ENCODE peak calls at places on chromosome 11, in four cellular contexts. A is GM12878; G is CD8-positive, alpha-beta T cell; P is sigmoid colon. S is an unnamed sample. For H3K27me3, the result is how much of the 10 kb centered on the place peaks cover.

GRCh38 chr11:34654491-34655334 is 33.8 kb downstream of the EHF start:
- DNase-seq in A (no peak), G (no peak), P (no peak), S (no peak)

GRCh38 chr11:69157156-69157821 is 1.6 kb downstream of the SMIM38 start:
- DNase-seq in A (no peak), G (no peak), P (peak), S (no peak)

GRCh38 chr11:111231836-111232235 is 13.7 kb upstream of the POU2AF2 start:
- DNase-seq in A (no peak), G (no peak), P (no peak), S (no peak)

GRCh38 chr11:132056689-132057088 is 686.3 kb downstream of the NTM start:
- DNase-seq in A (no peak), G (no peak), P (no peak), S (no peak)

GRCh38 chr11:29002816-29003215 is 894.6 kb downstream of the METTL15 start:
- DNase-seq in A (no peak), G (no peak), P (no peak), S (no peak)

GRCh38 chr11:126354631-126355323 is 709 bp upstream of the ST3GAL4 start:
- DNase-seq in A (no peak), G (no peak), P (peak), S (no peak)

GRCh38 chr11:102464037-102464436 is 11.5 kb upstream of the TMEM123 start:
- DNase-seq in A (no peak), G (no peak), P (no peak), S (no peak)

GRCh38 chr11:34466802-34467488 is 28.2 kb downstream of the CAT start:
- DNase-seq in A (no peak), G (no peak), P (no peak), S (no peak)

GRCh38 chr11:115324569-115325432 is 179.4 kb downstream of the CADM1 start:
- DNase-seq in A (peak), G (no peak), P (no peak), S (no peak)

GRCh38 chr11:96015911-96016565 is 92.1 kb upstream of the MTMR2 start:
- DNase-seq in A (no peak), G (peak), P (no peak), S (no peak)

GRCh38 chr11:75655619-75656018 is 13.2 kb downstream of the MAP6 start:
- DNase-seq in A (no peak), G (no peak), P (no peak), S (no peak)

GRCh38 chr11:1442163-1442562 is 44.4 kb downstream of the MOB2 start:
- DNase-seq in A (no peak), G (no peak), P (no peak), S (no peak)

GRCh38 chr11:22359295-22359694 is 21.1 kb downstream of the SLC17A6 start:
- DNase-seq in A (no peak), G (no peak), P (no peak), S (no peak)

GRCh38 chr11:2521681-2522630 is 77.1 kb downstream of the KCNQ1 start:
- DNase-seq in A (no peak), G (no peak), P (peak), S (no peak)

GRCh38 chr11:67079065-67079464 is 22.4 kb downstream of the RHOD start:
- DNase-seq in A (peak), G (no peak), P (no peak), S (no peak)

GRCh38 chr11:72764503-72764902 is 12.3 kb upstream of the ARAP1 start:
- DNase-seq in A (no peak), G (no peak), P (no peak), S (no peak)

GRCh38 chr11:78782725-78783124 is 208.1 kb upstream of the NARS2 start:
- DNase-seq in A (no peak), G (no peak), P (no peak), S (no peak)

GRCh38 chr11:118622376-118623290 is 15.2 kb downstream of the PHLDB1 start:
- DNase-seq in A (no peak), G (no peak), P (no peak), S (no peak)

GRCh38 chr11:95567685-95568084 is 221.9 kb downstream of the FAM76B start:
- DNase-seq in A (no peak), G (no peak), P (no peak), S (no peak)

GRCh38 chr11:57641426-57641825 is 8.3 kb downstream of the YPEL4 start:
- DNase-seq in A (no peak), G (no peak), P (no peak), S (no peak)

GRCh38 chr11:57571631-57572030 is 4.2 kb upstream of the UBE2L6 start:
- DNase-seq in A (no peak), G (no peak), P (no peak), S (no peak)

GRCh38 chr11:29227816-29228215 is 789.0 kb downstream of the KCNA4 start:
- DNase-seq in A (no peak), G (no peak), P (no peak), S (no peak)

GRCh38 chr11:1236316-1237127 is 13.7 kb downstream of the MUC5B start:
- DNase-seq in A (no peak), G (peak), P (peak), S (no peak)

GRCh38 chr11:69912161-69912910 is 93.1 kb upstream of the FGF3 start:
- DNase-seq in A (no peak), G (no peak), P (peak), S (no peak)

GRCh38 chr11:5696210-5696609 is 6.6 kb downstream of the TRIM22 start:
- DNase-seq in A (no peak), G (no peak), P (no peak), S (no peak)

GRCh38 chr11:122879785-122880184 is 2.8 kb upstream of the JHY start:
- DNase-seq in A (no peak), G (no peak), P (no peak), S (no peak)

GRCh38 chr11:112579282-112579681 is 318.6 kb upstream of the PLET1 start:
- DNase-seq in A (no peak), G (no peak), P (no peak), S (no peak)

GRCh38 chr11:133835258-133836075 is 9.8 kb downstream of the SPATA19 start:
- DNase-seq in A (peak), G (no peak), P (no peak), S (no peak)

GRCh38 chr11:96155627-96156378 is 187.2 kb downstream of the MAML2 start:
- DNase-seq in A (peak), G (no peak), P (peak), S (peak)

GRCh38 chr11:87398913-87399312 is 361.2 kb downstream of the TMEM135 start:
- DNase-seq in A (no peak), G (no peak), P (peak), S (no peak)

GRCh38 chr11:106306942-106307341 is 229.5 kb downstream of the AASDHPPT start:
- DNase-seq in A (no peak), G (no peak), P (no peak), S (no peak)

GRCh38 chr11:2885676-2886081 is at the start of gene CDKN1C:
- DNase-seq in A (no peak), G (peak), P (peak), S (peak)

GRCh38 chr11:118010738-118011461 is 24.7 kb downstream of the IL10RA start:
- DNase-seq in A (peak), G (no peak), P (peak), S (no peak)

GRCh38 chr11:12201016-12201985 is 90.9 kb downstream of the MICAL2 start:
- DNase-seq in A (no peak), G (no peak), P (no peak), S (peak)

GRCh38 chr11:130918081-130918480 is 1.8 kb upstream of the SNX19 start:
- DNase-seq in A (no peak), G (no peak), P (no peak), S (no peak)

GRCh38 chr11:58622344-58622743 is at the start of gene CNTF:
- DNase-seq in A (no peak), G (no peak), P (no peak), S (no peak)

GRCh38 chr11:44145011-44145777 is 49.7 kb downstream of the EXT2 start:
- DNase-seq in A (no peak), G (no peak), P (no peak), S (no peak)

GRCh38 chr11:1198766-1199688 is 23.8 kb upstream of the MUC5B start:
- DNase-seq in A (no peak), G (no peak), P (peak), S (no peak)

DNA sequence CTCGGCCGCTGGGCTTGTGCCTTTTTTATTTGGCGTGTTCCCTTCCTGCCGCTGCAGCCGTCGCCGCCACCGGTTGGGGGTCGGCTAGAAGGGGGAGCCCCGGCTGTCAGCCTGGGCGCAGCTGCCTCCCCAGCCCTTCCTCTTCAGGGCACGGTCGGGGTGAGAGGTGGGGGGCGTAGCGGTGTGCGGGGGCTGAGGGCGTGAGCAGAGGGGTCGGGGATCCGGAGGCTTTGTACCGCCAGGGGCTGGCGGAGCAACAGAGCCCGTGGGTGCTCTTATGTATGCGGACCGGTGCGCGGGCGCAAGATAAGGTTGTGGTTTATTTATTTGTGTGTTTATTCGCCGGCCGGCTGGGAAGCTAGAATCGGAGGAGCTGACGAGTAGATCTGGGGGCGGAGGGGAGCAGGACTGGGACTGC is 482 bp downstream of the ZBTB16 start:
- DNase-seq in A (no peak), G (peak), P (peak), S (no peak)
- H3K27me3 ChIP-seq in A (under half), G (under half), P (under half), S (under half)

GRCh38 chr11:45158891-45159605 is 12.6 kb downstream of the PRDM11 start:
- DNase-seq in A (no peak), G (no peak), P (peak), S (no peak)
- TF ChIP-seq CTCF in A (no peak), G (no peak), P (no peak), S (no peak)

DNA sequence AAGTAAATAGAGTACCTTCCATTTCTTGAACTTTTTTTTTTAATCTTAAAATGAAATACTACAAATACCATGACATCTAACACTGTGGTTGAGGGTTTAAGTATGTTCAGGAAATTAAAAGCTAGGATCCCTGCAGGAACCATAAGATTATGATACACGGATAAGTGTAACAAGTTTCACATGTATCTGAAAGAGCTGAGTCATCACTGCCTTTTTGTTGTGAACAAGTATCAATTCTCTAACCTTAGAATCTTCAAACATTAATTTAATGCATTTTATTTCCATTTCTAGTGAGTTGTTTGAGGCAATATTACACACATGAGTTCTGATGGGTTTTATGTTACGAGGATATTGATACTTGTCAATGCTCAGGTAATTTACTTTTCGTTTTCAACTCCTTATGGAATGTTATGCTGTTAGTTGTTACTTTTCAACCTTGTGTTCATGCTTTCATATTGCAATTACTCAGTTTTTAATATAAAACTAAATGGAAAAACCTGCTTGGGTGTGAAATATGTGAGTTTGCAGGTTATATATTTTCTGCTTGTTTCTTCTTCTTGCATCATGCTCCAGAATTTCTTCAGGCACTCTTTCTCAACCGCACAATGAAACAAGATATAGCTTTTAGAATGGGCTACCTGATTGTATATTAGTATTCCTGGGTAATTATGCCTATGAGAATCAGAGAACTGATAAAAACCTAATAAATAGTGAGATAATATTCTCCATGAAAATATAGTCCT is 361.3 kb upstream of the MTNR1B start:
- DNase-seq in A (no peak), G (no peak), P (no peak), S (no peak)
- H3K4me3 ChIP-seq in A (no peak), G (no peak), P (no peak), S (no peak)

DNA sequence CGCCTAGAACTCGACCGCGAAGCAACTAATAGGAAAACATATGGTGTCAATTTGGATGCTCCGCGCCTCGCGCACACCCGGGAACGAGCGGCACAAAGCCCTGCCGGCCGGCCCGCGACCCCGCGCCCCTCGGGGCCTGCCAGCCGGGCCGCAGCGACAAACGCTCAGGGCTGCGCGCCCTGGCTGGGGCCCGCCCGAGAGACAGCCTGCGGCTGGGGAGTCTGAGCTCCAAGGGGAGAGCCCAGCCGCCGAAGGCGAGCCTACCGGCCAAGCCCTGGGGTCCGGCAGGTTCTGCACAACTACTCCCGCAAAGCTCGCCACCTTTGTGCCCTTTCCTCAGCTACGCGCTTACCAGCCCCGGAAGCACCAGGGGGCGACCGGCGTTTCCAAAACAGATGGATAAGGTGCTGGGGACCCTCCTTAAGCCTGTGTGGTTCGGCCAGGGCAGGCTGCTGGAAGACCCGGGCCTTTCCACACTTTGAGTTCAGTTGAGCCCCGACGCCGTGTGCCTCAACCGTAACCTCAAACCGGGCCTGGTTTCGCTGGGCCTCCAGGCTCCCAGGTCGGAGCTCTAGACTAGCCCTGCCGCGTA is 6.0 kb downstream of the PAX6 start:
- DNase-seq in A (no peak), G (no peak), P (no peak), S (no peak)
- H3K27me3 ChIP-seq in A (under half), G (half or more), P (half or more), S (half or more)

DNA sequence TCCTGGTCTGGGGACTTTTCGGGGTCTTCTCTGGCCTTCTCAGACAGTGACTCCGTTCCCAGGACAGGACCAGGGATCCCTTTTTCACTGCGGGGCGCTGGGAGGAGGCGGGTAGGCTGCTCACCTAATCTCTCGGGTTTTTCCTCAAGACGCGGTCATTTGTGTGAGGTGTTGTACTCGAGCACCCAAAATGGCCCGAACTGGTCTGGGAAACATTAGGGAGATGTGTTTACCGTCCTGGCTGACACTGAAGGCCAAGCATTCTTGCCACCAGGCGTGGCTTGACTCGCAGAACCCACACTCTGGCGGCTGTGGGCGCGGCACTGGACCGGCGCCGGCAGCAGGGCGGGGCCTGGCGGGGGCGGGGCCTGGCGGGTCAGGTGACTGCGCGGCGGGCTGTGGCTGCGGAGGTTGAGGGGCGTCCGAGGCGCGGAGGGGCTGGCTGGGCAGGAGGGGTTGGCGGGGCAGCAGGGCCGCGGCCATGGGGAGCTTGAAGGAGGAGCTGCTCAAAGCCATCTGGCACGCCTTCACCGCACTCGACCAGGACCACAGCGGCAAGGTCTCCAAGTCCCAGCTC is at the start of gene SWAP70:
- DNase-seq in A (no peak), G (peak), P (peak), S (peak)
- TF ChIP-seq CTCF in A (no peak), G (no peak), P (peak), S (peak)

DNA sequence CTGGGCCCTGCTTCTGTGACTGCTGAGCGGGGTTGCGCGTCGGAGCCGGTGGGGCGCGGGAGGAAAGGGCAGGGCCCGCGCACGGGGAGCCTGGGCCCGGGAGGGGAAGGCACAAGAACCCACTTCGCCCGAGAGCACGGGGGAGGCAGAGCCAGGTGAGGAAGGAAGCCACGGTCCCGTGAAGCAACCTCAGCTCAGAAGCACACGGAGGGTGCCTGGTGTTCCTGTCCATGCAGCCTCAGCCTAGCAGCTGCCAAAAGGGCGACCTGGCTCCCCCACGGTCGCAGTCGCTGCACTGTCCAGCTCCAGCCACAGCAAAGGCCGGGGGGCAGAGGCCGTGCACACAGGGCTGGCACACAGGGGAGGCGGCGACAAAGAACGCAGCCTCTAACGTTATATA is 9.3 kb upstream of the CDC42BPG start:
- DNase-seq in A (no peak), G (peak), P (no peak), S (no peak)
- H3K4me3 ChIP-seq in A (peak), G (peak), P (no peak), S (no peak)

GRCh38 chr11:108647387-108647700 is 17.5 kb upstream of the DDX10 start:
- DNase-seq in A (no peak), G (no peak), P (no peak), S (no peak)
- H3K27me3 ChIP-seq in A (under half), G (under half), P (under half), S (under half)

GRCh38 chr11:49995559-49995958 is 13.2 kb upstream of the OR4C12 start:
- DNase-seq in A (no peak), G (no peak), P (no peak), S (no peak)
- TF ChIP-seq CTCF in A (peak), G (no peak), P (no peak), S (no peak)

GRCh38 chr11:62025429-62026105 is 58.1 kb upstream of the FTH1 start:
- DNase-seq in A (peak), G (peak), P (peak), S (peak)
- H3K4me3 ChIP-seq in A (peak), G (no peak), P (no peak), S (peak)

S was measured in thoracic aorta.